ENCODE peak calls at places on chromosomes 2 and 18, in six cellular contexts. One of them, this sample, is unnamed.

GRCh38 chr18:64519191-64519590 is 370.3 kb upstream of the LINC00305 start:
- DNase-seq in bronchial epithelial cell: no peak
- DNase-seq in ELF-1: no peak
- DNase-seq in cardiac muscle cell: no peak
- DNase-seq in body of pancreas: no peak
- DNase-seq in SK-MEL-5: no peak
- DNase-seq in this sample: no peak

GRCh38 chr2:156589381-156590079 is 153.4 kb downstream of the GPD2 start:
- DNase-seq in bronchial epithelial cell: peak
- DNase-seq in ELF-1: peak
- DNase-seq in cardiac muscle cell: peak
- DNase-seq in body of pancreas: peak
- DNase-seq in SK-MEL-5: peak
- DNase-seq in this sample: no peak

GRCh38 chr2:47339745-47340541 is 63.0 kb upstream of the MSH2 start:
- DNase-seq in bronchial epithelial cell: peak
- DNase-seq in ELF-1: peak
- DNase-seq in cardiac muscle cell: peak
- DNase-seq in body of pancreas: peak
- DNase-seq in SK-MEL-5: no peak
- DNase-seq in this sample: no peak

GRCh38 chr2:95382686-95383634 is 19.5 kb upstream of the FAHD2A start:
- DNase-seq in bronchial epithelial cell: no peak
- DNase-seq in ELF-1: no peak
- DNase-seq in cardiac muscle cell: no peak
- DNase-seq in body of pancreas: no peak
- DNase-seq in SK-MEL-5: no peak
- DNase-seq in this sample: no peak

GRCh38 chr2:98883780-98884211 is 52.2 kb downstream of the CRACDL start:
- DNase-seq in bronchial epithelial cell: no peak
- DNase-seq in ELF-1: no peak
- DNase-seq in cardiac muscle cell: no peak
- DNase-seq in body of pancreas: no peak
- DNase-seq in SK-MEL-5: no peak
- DNase-seq in this sample: no peak

GRCh38 chr2:99066075-99066557 is 75.4 kb upstream of the C2orf15 start:
- DNase-seq in bronchial epithelial cell: peak
- DNase-seq in ELF-1: no peak
- DNase-seq in cardiac muscle cell: peak
- DNase-seq in body of pancreas: peak
- DNase-seq in SK-MEL-5: peak
- DNase-seq in this sample: no peak

GRCh38 chr18:9101730-9102390 is 639 bp upstream of the NDUFV2 start:
- DNase-seq in bronchial epithelial cell: peak
- DNase-seq in ELF-1: no peak
- DNase-seq in cardiac muscle cell: peak
- DNase-seq in body of pancreas: peak
- DNase-seq in SK-MEL-5: peak
- DNase-seq in this sample: no peak

GRCh38 chr18:13914170-13914569 is 1.2 kb downstream of the MC2R start:
- DNase-seq in bronchial epithelial cell: no peak
- DNase-seq in ELF-1: no peak
- DNase-seq in cardiac muscle cell: no peak
- DNase-seq in body of pancreas: no peak
- DNase-seq in SK-MEL-5: no peak
- DNase-seq in this sample: no peak

GRCh38 chr2:28975671-28976070 is 5.4 kb upstream of the TOGARAM2 start:
- DNase-seq in bronchial epithelial cell: no peak
- DNase-seq in ELF-1: no peak
- DNase-seq in cardiac muscle cell: peak
- DNase-seq in body of pancreas: no peak
- DNase-seq in SK-MEL-5: no peak
- DNase-seq in this sample: no peak

GRCh38 chr2:233080836-233081229 is 20.7 kb downstream of the INPP5D start:
- DNase-seq in bronchial epithelial cell: no peak
- DNase-seq in ELF-1: no peak
- DNase-seq in cardiac muscle cell: no peak
- DNase-seq in body of pancreas: no peak
- DNase-seq in SK-MEL-5: no peak
- DNase-seq in this sample: no peak

GRCh38 chr18:2981212-2981728 is 31.7 kb downstream of the LPIN2 start:
- DNase-seq in bronchial epithelial cell: peak
- DNase-seq in ELF-1: no peak
- DNase-seq in cardiac muscle cell: peak
- DNase-seq in body of pancreas: no peak
- DNase-seq in SK-MEL-5: peak
- DNase-seq in this sample: no peak

GRCh38 chr2:196453613-196454047 is 185.9 kb upstream of the CCDC150 start:
- DNase-seq in bronchial epithelial cell: peak
- DNase-seq in ELF-1: peak
- DNase-seq in cardiac muscle cell: peak
- DNase-seq in body of pancreas: peak
- DNase-seq in SK-MEL-5: peak
- DNase-seq in this sample: no peak

GRCh38 chr2:229622495-229623355 is 91.6 kb downstream of the DNER start:
- DNase-seq in bronchial epithelial cell: no peak
- DNase-seq in ELF-1: no peak
- DNase-seq in cardiac muscle cell: no peak
- DNase-seq in body of pancreas: no peak
- DNase-seq in SK-MEL-5: no peak
- DNase-seq in this sample: no peak

GRCh38 chr2:11805920-11806319 is 59.5 kb downstream of the LPIN1 start:
- DNase-seq in bronchial epithelial cell: no peak
- DNase-seq in ELF-1: no peak
- DNase-seq in cardiac muscle cell: no peak
- DNase-seq in body of pancreas: no peak
- DNase-seq in SK-MEL-5: no peak
- DNase-seq in this sample: no peak

GRCh38 chr2:112710956-112711355 is 9.9 kb upstream of the NT5DC4 start:
- DNase-seq in bronchial epithelial cell: no peak
- DNase-seq in ELF-1: no peak
- DNase-seq in cardiac muscle cell: no peak
- DNase-seq in body of pancreas: no peak
- DNase-seq in SK-MEL-5: no peak
- DNase-seq in this sample: no peak

GRCh38 chr2:236338495-236339184 is 74.4 kb upstream of the ASB18 start:
- DNase-seq in bronchial epithelial cell: no peak
- DNase-seq in ELF-1: no peak
- DNase-seq in cardiac muscle cell: peak
- DNase-seq in body of pancreas: no peak
- DNase-seq in SK-MEL-5: no peak
- DNase-seq in this sample: no peak

GRCh38 chr2:195861821-195862220 is 204.8 kb downstream of the SLC39A10 start:
- DNase-seq in bronchial epithelial cell: no peak
- DNase-seq in ELF-1: no peak
- DNase-seq in cardiac muscle cell: peak
- DNase-seq in body of pancreas: no peak
- DNase-seq in SK-MEL-5: no peak
- DNase-seq in this sample: no peak

GRCh38 chr2:96876036-96876810 is 6.3 kb upstream of the SEMA4C start:
- DNase-seq in bronchial epithelial cell: no peak
- DNase-seq in ELF-1: no peak
- DNase-seq in cardiac muscle cell: no peak
- DNase-seq in body of pancreas: no peak
- DNase-seq in SK-MEL-5: no peak
- DNase-seq in this sample: no peak

GRCh38 chr2:175036582-175037018 is 31.4 kb upstream of the CHN1 start:
- DNase-seq in bronchial epithelial cell: peak
- DNase-seq in ELF-1: no peak
- DNase-seq in cardiac muscle cell: peak
- DNase-seq in body of pancreas: no peak
- DNase-seq in SK-MEL-5: peak
- DNase-seq in this sample: no peak

This sample was measured in D721Med.